ENCODE peak calls at places on chromosomes 5 and 9, in eight cellular contexts. J is amygdala; K is HEK293T; D is tibial nerve; X is CD4-positive, alpha-beta T cell; T is NCI-H2171 treated with DMSO at 0.1 percent for 48 hours; M is heart left ventricle; O is EL. B is an unnamed sample.

GRCh38 chr9:93090091-93090655 is 5.8 kb upstream of the CARD19 start:
- DNase-seq in J (no peak), K (no peak), D (no peak), X (no peak), T (no peak), M (no peak), O (no peak), B (no peak)

GRCh38 chr5:73856972-73857371 is 231.0 kb downstream of the ARHGEF28 start:
- DNase-seq in J (no peak), K (no peak), D (no peak), X (no peak), T (no peak), M (no peak), O (no peak), B (no peak)

GRCh38 chr9:93083592-93084470 is 12.2 kb upstream of the CARD19 start:
- DNase-seq in J (no peak), K (no peak), D (no peak), X (no peak), T (no peak), M (peak; percentile 33), O (no peak), B (no peak)

GRCh38 chr9:6975198-6975597 is 217.4 kb downstream of the KDM4C start:
- DNase-seq in J (no peak), K (no peak), D (no peak), X (no peak), T (no peak), M (no peak), O (no peak), B (no peak)

GRCh38 chr9:127445851-127446719 is 5.1 kb downstream of the RPL12 start:
- DNase-seq in J (no peak), K (no peak), D (no peak), X (no peak), T (peak; percentile 41), M (no peak), O (peak; percentile 52), B (no peak)

GRCh38 chr9:99363509-99363908 is 141.4 kb downstream of the SEC61B start:
- DNase-seq in J (no peak), K (no peak), D (no peak), X (no peak), T (no peak), M (no peak), O (no peak), B (no peak)

GRCh38 chr9:87263291-87263690 is 234.4 kb upstream of the DAPK1 start:
- DNase-seq in J (no peak), K (no peak), D (no peak), X (no peak), T (no peak), M (no peak), O (no peak), B (no peak)

GRCh38 chr9:34252670-34253459 is 74.0 kb downstream of the UBAP1 start:
- DNase-seq in J (peak; percentile 54), K (peak; percentile 78), D (peak; percentile 80), X (peak; percentile 36), T (peak; percentile 35), M (no peak), O (peak; percentile 62), B (peak; percentile 51)

GRCh38 chr5:175681045-175681974 is 23.4 kb downstream of the HRH2 start:
- DNase-seq in J (no peak), K (no peak), D (no peak), X (no peak), T (no peak), M (no peak), O (no peak), B (no peak)

GRCh38 chr5:22734907-22735306 is 118.2 kb downstream of the CDH12 start:
- DNase-seq in J (no peak), K (no peak), D (no peak), X (no peak), T (no peak), M (no peak), O (no peak), B (peak; percentile 2)

GRCh38 chr5:142958933-142959682 is 188.9 kb downstream of the ARHGAP26 start:
- DNase-seq in J (no peak), K (no peak), D (no peak), X (no peak), T (peak; percentile 35), M (no peak), O (no peak), B (no peak)

GRCh38 chr5:4758550-4758949 is 381.6 kb upstream of the ADAMTS16 start:
- DNase-seq in J (peak; percentile 17), K (no peak), D (no peak), X (no peak), T (peak; percentile 91), M (no peak), O (no peak), B (no peak)

GRCh38 chr5:140875085-140876065 is at the start of gene PCDHA12:
- DNase-seq in J (no peak), K (no peak), D (no peak), X (no peak), T (no peak), M (no peak), O (peak; percentile 3), B (no peak)

GRCh38 chr5:133531634-133532033 is 80.7 kb downstream of the FSTL4 start:
- DNase-seq in J (no peak), K (no peak), D (peak; percentile 62), X (no peak), T (no peak), M (no peak), O (peak; percentile 27), B (no peak)

GRCh38 chr5:178368278-178368677 is 135.7 kb upstream of the PHYKPL start:
- DNase-seq in J (no peak), K (no peak), D (no peak), X (no peak), T (no peak), M (no peak), O (no peak), B (no peak)

GRCh38 chr9:2613730-2614271 is 7.8 kb upstream of the VLDLR start:
- DNase-seq in J (no peak), K (no peak), D (no peak), X (no peak), T (no peak), M (no peak), O (no peak), B (no peak)

GRCh38 chr5:129905467-129906176 is 1.4 kb downstream of the CHSY3 start:
- DNase-seq in J (no peak), K (peak; percentile 11), D (peak; percentile 16), X (no peak), T (peak; percentile 22), M (peak; percentile 64), O (no peak), B (no peak)

GRCh38 chr9:109321727-109322126 is 868 bp upstream of the EPB41L4B start:
- DNase-seq in J (no peak), K (no peak), D (no peak), X (no peak), T (no peak), M (no peak), O (no peak), B (no peak)

GRCh38 chr5:178063277-178063676 is 50.1 kb upstream of the N4BP3 start:
- DNase-seq in J (no peak), K (no peak), D (no peak), X (no peak), T (no peak), M (no peak), O (no peak), B (no peak)